ENCODE peak calls at places on chromosomes 7 and 10, in six cellular contexts. Y, X, Q, O, V and A are unnamed samples.

GRCh38 chr7:40709077-40709964 is 574.5 kb downstream of the SUGCT start:
- DNase-seq in X (no peak), Y (no peak), O (no peak), Q (no peak), V (no peak), A (no peak)

GRCh38 chr10:43407148-43407575 is 1.8 kb downstream of the HNRNPF start:
- DNase-seq in X (no peak), O (peak; percentile 53), V (no peak), Q (peak; percentile 68), Y (peak; percentile 58), A (no peak)

GRCh38 chr7:157949711-157950110 is 612.9 kb downstream of the DNAJB6 start:
- DNase-seq in X (no peak), V (no peak), Y (no peak), O (peak; percentile 35), Q (no peak), A (no peak)

GRCh38 chr7:148485618-148486017 is 104.9 kb upstream of the C7orf33 start:
- DNase-seq in Y (peak; percentile 33), Q (no peak), V (no peak), O (no peak), X (no peak), A (no peak)

GRCh38 chr7:23654508-23654907 is 25.5 kb upstream of the FAM221A start:
- DNase-seq in V (no peak), O (no peak), Y (peak; percentile 40), Q (no peak), X (no peak), A (no peak)

GRCh38 chr7:128108641-128109423 is 77.6 kb upstream of the LRRC4 start:
- DNase-seq in Y (no peak), O (no peak), Q (no peak), V (no peak), X (no peak), A (peak; percentile 72)

GRCh38 chr10:97520978-97521761 is 22.4 kb downstream of the UBTD1 start:
- DNase-seq in X (no peak), Q (no peak), Y (no peak), V (no peak), O (no peak), A (no peak)

GRCh38 chr10:129845081-129845823 is 118.8 kb downstream of the EBF3 start:
- DNase-seq in Q (no peak), O (no peak), X (no peak), Y (no peak), V (no peak), A (no peak)

GRCh38 chr10:63083904-63084689 is 49.0 kb upstream of the NRBF2 start:
- DNase-seq in X (peak; percentile 77), O (peak; percentile 78), V (peak; percentile 52), Q (peak; percentile 53), Y (peak; percentile 24), A (peak; percentile 53)

GRCh38 chr7:78261739-78262138 is 463.2 kb downstream of the PHTF2 start:
- DNase-seq in Q (no peak), O (no peak), V (no peak), X (no peak), Y (no peak), A (no peak)

GRCh38 chr7:78264105-78264504 is 465.5 kb downstream of the PHTF2 start:
- DNase-seq in O (no peak), V (no peak), Y (no peak), X (no peak), Q (no peak), A (no peak)

GRCh38 chr7:78261302-78261701 is 462.7 kb downstream of the PHTF2 start:
- DNase-seq in Y (no peak), X (no peak), O (peak; percentile 3), V (no peak), Q (no peak), A (no peak)

GRCh38 chr7:78265086-78265485 is 466.5 kb downstream of the PHTF2 start:
- DNase-seq in O (no peak), Q (no peak), X (no peak), V (no peak), Y (no peak), A (no peak)

GRCh38 chr7:78265486-78265885 is 466.9 kb downstream of the PHTF2 start:
- DNase-seq in Y (no peak), X (no peak), Q (no peak), V (no peak), O (no peak), A (no peak)
- H3K4me3 ChIP-seq in Y (no peak overlapping the region), X (no peak overlapping the region), Q (no peak overlapping the region), V (no peak overlapping the region), O (no peak overlapping the region), A (no peak overlapping the region)

DNA sequence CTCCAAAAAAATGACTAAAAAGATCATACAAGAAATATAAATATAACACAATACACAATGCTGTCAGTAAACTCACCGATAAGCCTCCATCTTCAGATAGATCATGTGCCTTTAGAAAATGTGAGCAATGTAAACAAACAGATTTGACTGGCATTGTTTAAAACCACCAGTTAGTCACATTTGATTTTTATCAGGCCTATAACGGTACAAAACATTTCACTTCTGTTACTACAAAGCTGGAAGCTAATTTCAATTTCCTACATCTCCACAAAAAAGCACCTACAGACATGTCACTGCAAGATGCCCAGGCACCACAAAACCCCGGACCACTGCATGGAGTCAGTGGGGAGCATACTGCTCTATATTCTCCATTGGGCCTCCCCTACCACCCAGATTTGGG is 18.9 kb downstream of the SGMS1 start:
- DNase-seq in X (no peak), O (peak; percentile 39), Y (no peak), V (no peak), Q (no peak), A (no peak)
- TF ChIP-seq CTCF in X (no peak), O (no peak), Y (no peak), V (no peak), Q (no peak), A (no peak)

DNA sequence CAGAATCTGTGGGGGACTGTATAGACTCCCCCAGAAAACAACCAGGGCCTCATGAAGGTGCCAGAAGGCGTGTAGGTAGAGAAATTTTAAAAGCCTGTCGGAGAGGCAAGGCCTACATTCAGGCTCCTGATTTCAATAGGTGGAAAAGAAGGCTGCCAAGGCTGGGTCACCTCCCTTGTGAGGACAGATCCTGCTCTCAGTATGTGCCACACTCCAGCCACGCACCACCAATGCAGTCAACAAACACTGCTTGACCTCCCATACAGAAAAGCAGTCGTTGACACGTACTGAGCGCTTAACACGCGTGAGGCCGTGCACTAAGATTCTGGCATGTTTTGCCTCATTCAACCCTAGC is 1.1 kb upstream of the NKX2-3 start:
- DNase-seq in V (no peak), Y (no peak), Q (no peak), X (no peak), O (no peak), A (no peak)
- H3K4me3 ChIP-seq in V (no peak overlapping the region), Y (peak overlapping the region; percentile 40), Q (no peak overlapping the region), X (no peak overlapping the region), O (no peak overlapping the region), A (no peak overlapping the region)

GRCh38 chr7:101315336-101315735 is 6.3 kb downstream of the IFT22 start:
- DNase-seq in O (peak; percentile 27), Y (peak; percentile 58), Q (no peak), V (peak; percentile 18), X (no peak), A (peak; percentile 29)
- TF ChIP-seq CTCF in O (peak; percentile 50), Y (peak; percentile 73), Q (peak; percentile 69), V (peak; percentile 52), X (peak; percentile 85), A (peak; percentile 69)